ENCODE peak calls at places on chromosomes 3 and 15, in four cellular contexts. F is CD4-positive, CD25-positive, alpha-beta regulatory T cell; R is mesenchymal stem cell; D is fibroblast of lung. V is an unnamed sample. For H3K27me3 and H3K4me1, the result is how much of the 10 kb centered on the place peaks cover.

GRCh38 chr3:189908646-189909045 is 212.1 kb downstream of the P3H2 start:
- DNase-seq in F (no peak), D (peak), R (peak), V (no peak)

GRCh38 chr15:101447561-101448071 is 41.9 kb downstream of the PCSK6 start:
- DNase-seq in F (no peak), R (no peak), D (no peak), V (no peak)

GRCh38 chr3:32696523-32696922 is 11.5 kb downstream of the CNOT10 start:
- DNase-seq in F (no peak), D (no peak), R (no peak), V (no peak)

GRCh38 chr3:177521305-177521704 is 324.0 kb upstream of the TBL1XR1 start:
- DNase-seq in R (no peak), D (no peak), F (no peak), V (no peak)

GRCh38 chr15:64521726-64522164 is 61.4 kb downstream of the ZNF609 start:
- DNase-seq in D (peak), F (no peak), R (peak), V (no peak)

GRCh38 chr3:72664576-72664975 is 183.7 kb downstream of the SHQ1 start:
- DNase-seq in D (no peak), R (no peak), F (no peak), V (no peak)

GRCh38 chr3:67044295-67044694 is 46.2 kb downstream of the KBTBD8 start:
- DNase-seq in F (no peak), R (no peak), D (peak), V (no peak)

GRCh38 chr3:127224118-127224517 is 31.2 kb downstream of the PRR23E start:
- DNase-seq in D (no peak), R (no peak), F (no peak), V (no peak)

GRCh38 chr15:37090543-37091175 is 9.7 kb downstream of the MEIS2 start:
- DNase-seq in R (no peak), D (no peak), F (no peak), V (no peak)

GRCh38 chr3:114706591-114707224 is 412.9 kb downstream of the TIGIT start:
- DNase-seq in F (no peak), D (peak), R (peak), V (no peak)

GRCh38 chr15:61660579-61660978 is 399.7 kb downstream of the VPS13C start:
- DNase-seq in R (no peak), F (no peak), D (peak), V (no peak)

GRCh38 chr15:67777071-67777470 is 48.2 kb upstream of the SKOR1 start:
- DNase-seq in R (no peak), F (no peak), D (no peak), V (no peak)

GRCh38 chr15:91472316-91472756 is 372.3 kb downstream of the SV2B start:
- DNase-seq in R (no peak), D (peak), F (no peak), V (no peak)

GRCh38 chr3:149494022-149494758 is 19.7 kb downstream of the TM4SF4 start:
- DNase-seq in R (peak), D (peak), F (no peak), V (peak)

GRCh38 chr3:53311882-53312281 is 35.5 kb downstream of the DCP1A start:
- DNase-seq in D (no peak), R (no peak), F (no peak), V (no peak)

GRCh38 chr3:71584216-71585061 is 911 bp upstream of the FOXP1 start:
- DNase-seq in D (peak), R (peak), F (peak), V (peak)

GRCh38 chr3:158789592-158789991 is 12.3 kb upstream of the MFSD1 start:
- DNase-seq in R (peak), D (peak), F (no peak), V (no peak)

GRCh38 chr15:35312355-35312754 is 227.3 kb upstream of the NANOGP8 start:
- DNase-seq in R (no peak), D (no peak), F (no peak), V (no peak)

GRCh38 chr3:177516130-177517011 is 319.1 kb upstream of the TBL1XR1 start:
- DNase-seq in F (no peak), R (peak), D (peak), V (no peak)

GRCh38 chr3:141331370-141332318 is 36.7 kb upstream of the ZBTB38 start:
- DNase-seq in D (peak), R (peak), F (no peak), V (no peak)

GRCh38 chr3:39850707-39851014 is 41.3 kb downstream of the MYRIP start:
- DNase-seq in R (no peak), D (no peak), F (no peak), V (no peak)

GRCh38 chr3:65545429-65545828 is 493.3 kb downstream of the MAGI1 start:
- DNase-seq in R (no peak), F (no peak), D (peak), V (no peak)

GRCh38 chr3:179179979-179180758 is 32.0 kb downstream of the PIK3CA start:
- DNase-seq in R (peak), D (peak), F (no peak), V (no peak)

GRCh38 chr3:123960791-123961507 is at the start of gene CCDC14:
- DNase-seq in D (peak), F (peak), R (peak), V (peak)

GRCh38 chr15:93072440-93073394 is 16.3 kb downstream of the RGMA start:
- DNase-seq in R (peak), D (peak), F (no peak), V (no peak)

GRCh38 chr3:179179256-179179655 is 31.1 kb downstream of the PIK3CA start:
- DNase-seq in D (no peak), R (no peak), F (no peak), V (no peak)

GRCh38 chr15:42274693-42274971 is 1.4 kb upstream of the TMEM87A start:
- DNase-seq in R (no peak), D (no peak), F (no peak), V (no peak)

GRCh38 chr3:111616417-111617105 is 21.4 kb upstream of the ZBED2 start:
- DNase-seq in D (no peak), F (peak), R (no peak), V (peak)

GRCh38 chr15:68631621-68632051 is 52.8 kb downstream of the CORO2B start:
- DNase-seq in D (no peak), R (no peak), F (no peak), V (no peak)

GRCh38 chr15:71386448-71387236 is 271.4 kb downstream of the THSD4 start:
- DNase-seq in R (peak), D (no peak), F (no peak), V (no peak)

GRCh38 chr3:65259946-65260345 is 572.1 kb upstream of the ADAMTS9 start:
- DNase-seq in R (no peak), D (no peak), F (no peak), V (no peak)

GRCh38 chr3:102084712-102085111 is 235.4 kb downstream of the NFKBIZ start:
- DNase-seq in F (no peak), D (no peak), R (no peak), V (no peak)

GRCh38 chr3:57597973-57598351 is 818 bp upstream of the ARF4 start:
- DNase-seq in D (peak), F (peak), R (no peak), V (no peak)

GRCh38 chr15:43312378-43312777 is 18.0 kb downstream of the LCMT2 start:
- DNase-seq in R (no peak), F (no peak), D (no peak), V (no peak)

GRCh38 chr15:74300057-74300620 is 64.0 kb downstream of the CCDC33 start:
- DNase-seq in F (no peak), R (no peak), D (no peak), V (no peak)
- H3K27me3 ChIP-seq in F (under half), R (half or more), D (under half), V (under half)

DNA sequence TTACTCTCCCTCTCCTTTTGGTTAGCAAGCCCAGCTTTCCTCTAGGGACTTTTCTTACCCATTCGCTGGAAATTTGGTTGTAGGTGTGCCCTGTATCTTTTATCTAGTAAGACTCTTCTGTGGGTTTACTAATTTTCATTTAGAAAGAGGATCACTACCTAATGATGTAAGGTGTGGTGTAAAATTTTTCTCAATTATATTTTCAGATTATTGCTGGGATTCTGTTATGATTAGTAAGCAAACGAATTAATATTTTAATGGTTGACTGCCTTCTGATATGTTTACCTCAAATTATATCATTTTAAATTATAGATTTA is 28.5 kb downstream of the PLCL2 start:
- DNase-seq in R (no peak), F (no peak), D (no peak), V (no peak)
- H3K4me1 ChIP-seq in R (under half), F (under half), D (under half), V (half or more)

DNA sequence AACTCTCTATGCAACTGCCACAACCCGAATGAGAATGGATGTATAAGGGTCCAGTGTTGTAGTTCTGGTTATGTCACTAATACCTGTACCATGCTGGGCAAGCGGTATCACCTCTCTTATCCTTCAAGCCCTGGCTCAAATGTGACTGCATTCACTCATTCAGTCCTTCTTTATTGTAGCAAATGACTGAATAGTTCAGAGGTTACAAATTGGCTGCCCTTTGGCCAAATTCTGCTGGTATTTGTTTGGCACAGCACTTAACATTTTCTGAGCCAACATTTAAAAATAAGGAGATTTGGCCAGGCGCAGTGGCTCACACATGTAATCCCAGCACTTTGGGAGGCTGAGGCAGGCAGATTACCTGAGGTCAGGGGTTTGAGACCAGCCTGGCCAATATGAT is 47.5 kb downstream of the DLEC1 start:
- DNase-seq in F (no peak), D (no peak), R (no peak), V (no peak)
- H3K27me3 ChIP-seq in F (under half), D (under half), R (under half), V (under half)

GRCh38 chr3:101036676-101037075 is 43.5 kb upstream of the ABI3BP start:
- DNase-seq in R (no peak), F (no peak), D (peak), V (no peak)

GRCh38 chr3:101038880-101039279 is 45.7 kb upstream of the ABI3BP start:
- DNase-seq in R (no peak), F (no peak), D (no peak), V (no peak)

GRCh38 chr3:101039285-101039684 is 46.1 kb upstream of the ABI3BP start:
- DNase-seq in R (no peak), D (no peak), F (no peak), V (no peak)

GRCh38 chr3:101037613-101038012 is 44.4 kb upstream of the ABI3BP start:
- DNase-seq in D (no peak), R (no peak), F (no peak), V (no peak)

GRCh38 chr3:101038393-101038792 is 45.2 kb upstream of the ABI3BP start:
- DNase-seq in R (peak), F (no peak), D (peak), V (no peak)
- H3K4me1 ChIP-seq in R (under half), F (under half), D (under half), V (under half)

DNA sequence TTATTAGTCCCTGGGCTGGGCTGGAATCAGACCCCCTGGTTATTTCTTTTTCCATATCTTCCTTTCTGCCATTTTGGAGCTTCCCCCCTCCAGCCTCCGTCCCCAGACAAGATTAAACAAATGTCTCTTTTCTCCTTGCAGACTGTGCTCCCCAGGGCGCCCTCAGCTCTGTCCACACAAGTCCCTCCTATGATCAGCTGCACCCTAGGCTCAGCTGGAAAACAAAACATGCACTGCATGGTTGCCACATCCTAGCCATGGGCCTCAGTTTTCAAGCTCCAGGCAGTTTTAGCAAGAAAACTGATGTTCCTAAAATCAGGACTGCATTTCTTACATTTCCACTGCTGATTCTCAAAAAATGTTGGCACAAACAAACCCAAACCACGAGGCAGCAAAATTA is 23.5 kb upstream of the RFTN1 start:
- DNase-seq in F (no peak), D (no peak), R (no peak), V (no peak)
- H3K27me3 ChIP-seq in F (under half), D (under half), R (under half), V (under half)